ENCODE peak calls at places on chromosomes 11 and 22, in seven cellular contexts. V, O, Z, G, Q, R and U are unnamed samples.

GRCh38 chr11:79007811-79008294 is 433.0 kb downstream of the TENM4 start:
- DNase-seq in V (no peak), O (no peak), Z (no peak), G (no peak), Q (peak), R (no peak), U (no peak)

GRCh38 chr22:16866167-16866566 is 41.0 kb upstream of the XKR3 start:
- DNase-seq in V (no peak), O (no peak), Z (no peak), G (no peak), Q (no peak), R (no peak), U (no peak)

GRCh38 chr11:13098067-13098466 is 89.0 kb downstream of the RASSF10 start:
- DNase-seq in V (no peak), O (no peak), Z (no peak), G (no peak), Q (no peak), R (peak), U (no peak)

GRCh38 chr11:27139742-27140141 is 99.1 kb downstream of the BBOX1 start:
- DNase-seq in V (no peak), O (peak), Z (no peak), G (peak), Q (no peak), R (no peak), U (no peak)

GRCh38 chr11:134282121-134283045 is 6.2 kb downstream of the GLB1L3 start:
- DNase-seq in V (no peak), O (no peak), Z (no peak), G (no peak), Q (no peak), R (no peak), U (no peak)

GRCh38 chr11:41954034-41954433 is 494.6 kb upstream of the LRRC4C start:
- DNase-seq in V (no peak), O (no peak), Z (no peak), G (peak), Q (no peak), R (no peak), U (no peak)

GRCh38 chr11:18527512-18527911 is 770 bp upstream of the TSG101 start:
- DNase-seq in V (no peak), O (no peak), Z (no peak), G (peak), Q (no peak), R (no peak), U (no peak)

GRCh38 chr22:41106122-41106968 is 14.0 kb downstream of the EP300 start:
- DNase-seq in V (no peak), O (no peak), Z (no peak), G (peak), Q (no peak), R (no peak), U (no peak)

GRCh38 chr11:92473736-92474135 is 249.1 kb downstream of the FAT3 start:
- DNase-seq in V (no peak), O (no peak), Z (no peak), G (peak), Q (no peak), R (no peak), U (no peak)

GRCh38 chr11:19557720-19558140 is 154.9 kb upstream of the NAV2 start:
- DNase-seq in V (peak), O (peak), Z (peak), G (peak), Q (no peak), R (peak), U (no peak)

GRCh38 chr22:29268511-29269229 is 602 bp downstream of the EWSR1 start:
- DNase-seq in V (peak), O (peak), Z (peak), G (peak), Q (peak), R (peak), U (no peak)

GRCh38 chr11:1741741-1742140 is 8.7 kb downstream of the IFITM10 start:
- DNase-seq in V (no peak), O (no peak), Z (no peak), G (no peak), Q (no peak), R (no peak), U (no peak)

GRCh38 chr11:111512296-111513239 is at the start of gene BTG4:
- DNase-seq in V (no peak), O (no peak), Z (peak), G (peak), Q (no peak), R (no peak), U (no peak)

GRCh38 chr22:49369726-49370717 is 457.7 kb downstream of the BRD1 start:
- DNase-seq in V (no peak), O (no peak), Z (no peak), G (no peak), Q (no peak), R (no peak), U (no peak)

GRCh38 chr11:48228761-48229160 is 12.2 kb downstream of the OR4B1 start:
- DNase-seq in V (no peak), O (no peak), Z (no peak), G (no peak), Q (no peak), R (no peak), U (no peak)

GRCh38 chr11:31340903-31341572 is 28.5 kb downstream of the DCDC1 start:
- DNase-seq in V (peak), O (no peak), Z (peak), G (peak), Q (no peak), R (no peak), U (no peak)